ENCODE peak calls at places on chromosome 21, in ten cellular contexts. One of them, this sample, is unnamed.

GRCh38 chr21:16589499-16589898 is 859.7 kb downstream of the USP25 start:
- DNase-seq in neural progenitor cell: no peak
- DNase-seq in OCI-LY7: no peak
- DNase-seq in activated CD4-positive, alpha-beta T cell treated with anti-CD3 and anti-CD28 coated beads for 48 hours: no peak
- DNase-seq in iPS DF 19.7: no peak
- DNase-seq in HS-5: no peak
- DNase-seq in WTC11: no peak
- DNase-seq in pancreas: no peak
- DNase-seq in activated T-cell treated with anti-CD3 and anti-CD28 coated beads, Interleukin-2, amount 50 U/mL, for 48 hours: no peak
- DNase-seq in CD8-positive, alpha-beta T cell: no peak
- DNase-seq in this sample: no peak

GRCh38 chr21:45615145-45615711 is 28.3 kb upstream of the PCBP3 start:
- DNase-seq in neural progenitor cell: no peak
- DNase-seq in OCI-LY7: peak
- DNase-seq in activated CD4-positive, alpha-beta T cell treated with anti-CD3 and anti-CD28 coated beads for 48 hours: peak
- DNase-seq in iPS DF 19.7: no peak
- DNase-seq in HS-5: no peak
- DNase-seq in WTC11: no peak
- DNase-seq in pancreas: no peak
- DNase-seq in activated T-cell treated with anti-CD3 and anti-CD28 coated beads, Interleukin-2, amount 50 U/mL, for 48 hours: peak
- DNase-seq in CD8-positive, alpha-beta T cell: peak
- DNase-seq in this sample: no peak

GRCh38 chr21:26747216-26747615 is 98.0 kb downstream of the ADAMTS1 start:
- DNase-seq in neural progenitor cell: peak
- DNase-seq in OCI-LY7: no peak
- DNase-seq in activated CD4-positive, alpha-beta T cell treated with anti-CD3 and anti-CD28 coated beads for 48 hours: no peak
- DNase-seq in iPS DF 19.7: no peak
- DNase-seq in HS-5: no peak
- DNase-seq in WTC11: no peak
- DNase-seq in pancreas: no peak
- DNase-seq in activated T-cell treated with anti-CD3 and anti-CD28 coated beads, Interleukin-2, amount 50 U/mL, for 48 hours: no peak
- DNase-seq in CD8-positive, alpha-beta T cell: no peak
- DNase-seq in this sample: no peak

GRCh38 chr21:45388011-45388521 is 16.9 kb upstream of the COL18A1 start:
- DNase-seq in neural progenitor cell: peak
- DNase-seq in OCI-LY7: no peak
- DNase-seq in activated CD4-positive, alpha-beta T cell treated with anti-CD3 and anti-CD28 coated beads for 48 hours: no peak
- DNase-seq in iPS DF 19.7: no peak
- DNase-seq in HS-5: no peak
- DNase-seq in WTC11: no peak
- DNase-seq in pancreas: peak
- DNase-seq in activated T-cell treated with anti-CD3 and anti-CD28 coated beads, Interleukin-2, amount 50 U/mL, for 48 hours: no peak
- DNase-seq in CD8-positive, alpha-beta T cell: no peak
- DNase-seq in this sample: no peak

GRCh38 chr21:45450741-45451740 is 46.1 kb downstream of the COL18A1 start:
- DNase-seq in neural progenitor cell: no peak
- DNase-seq in OCI-LY7: no peak
- DNase-seq in activated CD4-positive, alpha-beta T cell treated with anti-CD3 and anti-CD28 coated beads for 48 hours: no peak
- DNase-seq in iPS DF 19.7: no peak
- DNase-seq in HS-5: no peak
- DNase-seq in WTC11: no peak
- DNase-seq in pancreas: no peak
- DNase-seq in activated T-cell treated with anti-CD3 and anti-CD28 coated beads, Interleukin-2, amount 50 U/mL, for 48 hours: no peak
- DNase-seq in CD8-positive, alpha-beta T cell: no peak
- DNase-seq in this sample: no peak

GRCh38 chr21:46179708-46180078 is 4.6 kb downstream of the SPATC1L start:
- DNase-seq in neural progenitor cell: no peak
- DNase-seq in OCI-LY7: no peak
- DNase-seq in activated CD4-positive, alpha-beta T cell treated with anti-CD3 and anti-CD28 coated beads for 48 hours: no peak
- DNase-seq in iPS DF 19.7: no peak
- DNase-seq in HS-5: no peak
- DNase-seq in WTC11: no peak
- DNase-seq in pancreas: peak
- DNase-seq in activated T-cell treated with anti-CD3 and anti-CD28 coated beads, Interleukin-2, amount 50 U/mL, for 48 hours: no peak
- DNase-seq in CD8-positive, alpha-beta T cell: no peak
- DNase-seq in this sample: no peak

GRCh38 chr21:32828908-32829307 is 57.4 kb upstream of the PAXBP1 start:
- DNase-seq in neural progenitor cell: no peak
- DNase-seq in OCI-LY7: no peak
- DNase-seq in activated CD4-positive, alpha-beta T cell treated with anti-CD3 and anti-CD28 coated beads for 48 hours: no peak
- DNase-seq in iPS DF 19.7: no peak
- DNase-seq in HS-5: no peak
- DNase-seq in WTC11: no peak
- DNase-seq in pancreas: no peak
- DNase-seq in activated T-cell treated with anti-CD3 and anti-CD28 coated beads, Interleukin-2, amount 50 U/mL, for 48 hours: no peak
- DNase-seq in CD8-positive, alpha-beta T cell: no peak
- DNase-seq in this sample: no peak

GRCh38 chr21:42162831-42163510 is 56.0 kb upstream of the ABCG1 start:
- DNase-seq in neural progenitor cell: no peak
- DNase-seq in OCI-LY7: peak
- DNase-seq in activated CD4-positive, alpha-beta T cell treated with anti-CD3 and anti-CD28 coated beads for 48 hours: peak
- DNase-seq in iPS DF 19.7: no peak
- DNase-seq in HS-5: no peak
- DNase-seq in WTC11: no peak
- DNase-seq in pancreas: peak
- DNase-seq in activated T-cell treated with anti-CD3 and anti-CD28 coated beads, Interleukin-2, amount 50 U/mL, for 48 hours: peak
- DNase-seq in CD8-positive, alpha-beta T cell: no peak
- DNase-seq in this sample: no peak

GRCh38 chr21:34592120-34592561 is 22.8 kb downstream of the RCAN1 start:
- DNase-seq in neural progenitor cell: no peak
- DNase-seq in OCI-LY7: no peak
- DNase-seq in activated CD4-positive, alpha-beta T cell treated with anti-CD3 and anti-CD28 coated beads for 48 hours: no peak
- DNase-seq in iPS DF 19.7: no peak
- DNase-seq in HS-5: no peak
- DNase-seq in WTC11: no peak
- DNase-seq in pancreas: peak
- DNase-seq in activated T-cell treated with anti-CD3 and anti-CD28 coated beads, Interleukin-2, amount 50 U/mL, for 48 hours: no peak
- DNase-seq in CD8-positive, alpha-beta T cell: no peak
- DNase-seq in this sample: no peak

GRCh38 chr21:41411449-41412089 is 14.5 kb upstream of the MX1 start:
- DNase-seq in neural progenitor cell: no peak
- DNase-seq in OCI-LY7: peak
- DNase-seq in activated CD4-positive, alpha-beta T cell treated with anti-CD3 and anti-CD28 coated beads for 48 hours: peak
- DNase-seq in iPS DF 19.7: no peak
- DNase-seq in HS-5: no peak
- DNase-seq in WTC11: no peak
- DNase-seq in pancreas: peak
- DNase-seq in activated T-cell treated with anti-CD3 and anti-CD28 coated beads, Interleukin-2, amount 50 U/mL, for 48 hours: no peak
- DNase-seq in CD8-positive, alpha-beta T cell: peak
- DNase-seq in this sample: no peak